ENCODE peak calls at places on chromosomes 11 and 22, in five cellular contexts. K is cardiac fibroblast; I is astrocyte of the spinal cord; L is CD8-positive, alpha-beta T cell; M is psoas muscle. B is an unnamed sample.

GRCh38 chr11:84289381-84289906 is 1003.3 kb upstream of the CCDC90B start:
- DNase-seq in K (peak), I (peak), L (no peak), M (no peak), B (peak)

GRCh38 chr11:7899418-7899817 is 31.6 kb downstream of the OR10A6 start:
- DNase-seq in K (no peak), I (no peak), L (no peak), M (no peak), B (no peak)

GRCh38 chr11:116432301-116432700 is 340.5 kb downstream of the BUD13 start:
- DNase-seq in K (no peak), I (no peak), L (no peak), M (no peak), B (no peak)

GRCh38 chr11:111836766-111837165 is 34.6 kb downstream of the ALG9 start:
- DNase-seq in K (peak), I (peak), L (no peak), M (no peak), B (no peak)

GRCh38 chr11:117829369-117829725 is 4.8 kb upstream of the FXYD2 start:
- DNase-seq in K (no peak), I (no peak), L (no peak), M (no peak), B (no peak)

GRCh38 chr22:38756631-38757463 is 1.0 kb upstream of the SUN2 start:
- DNase-seq in K (no peak), I (no peak), L (no peak), M (no peak), B (no peak)

GRCh38 chr11:117828641-117829368 is 4.3 kb upstream of the FXYD2 start:
- DNase-seq in K (peak), I (peak), L (peak), M (peak), B (no peak)

GRCh38 chr22:16568425-16568758 is 24.2 kb downstream of the CCT8L2 start:
- DNase-seq in K (no peak), I (no peak), L (no peak), M (no peak), B (no peak)

GRCh38 chr11:71548716-71549151 is 514 bp downstream of the KRTAP5-9 start:
- DNase-seq in K (no peak), I (no peak), L (no peak), M (no peak), B (no peak)

GRCh38 chr11:64044730-64045386 is 9.1 kb downstream of the FLRT1 start:
- DNase-seq in K (no peak), I (no peak), L (no peak), M (no peak), B (no peak)

GRCh38 chr22:50191041-50191740 is 5.5 kb downstream of the TRABD start:
- DNase-seq in K (peak), I (no peak), L (peak), M (peak), B (peak)
- H3K4me3 ChIP-seq in K (peak), I (peak), L (peak), M (peak), B (peak)

DNA sequence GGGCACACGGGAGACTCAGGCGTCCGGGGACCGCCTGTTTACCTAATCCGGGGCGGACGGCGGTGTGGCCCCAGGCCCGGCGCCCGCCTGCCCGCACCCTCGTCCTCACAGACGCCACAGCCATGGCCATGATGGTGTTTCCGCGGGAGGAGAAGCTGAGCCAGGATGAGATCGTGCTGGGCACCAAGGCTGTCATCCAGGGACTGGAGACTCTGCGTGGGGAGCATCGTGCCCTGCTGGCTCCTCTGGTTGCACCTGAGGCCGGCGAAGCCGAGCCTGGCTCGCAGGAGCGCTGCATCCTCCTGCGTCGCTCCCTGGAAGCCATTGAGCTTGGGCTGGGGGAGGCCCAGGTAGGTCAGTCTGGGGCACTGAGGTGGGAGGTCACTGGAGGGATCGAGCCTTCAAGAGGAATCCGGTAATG is 10.0 kb upstream of the RAB1B start:
- DNase-seq in K (no peak), I (no peak), L (no peak), M (no peak), B (no peak)
- TF ChIP-seq CTCF in K (no peak), I (no peak), L (no peak), M (no peak), B (no peak)

GRCh38 chr22:20979243-20979809 is 2.8 kb upstream of the LZTR1 start:
- DNase-seq in K (peak), I (peak), L (peak), M (peak), B (no peak)
- H3K4me3 ChIP-seq in K (peak), I (peak), L (no peak), M (peak), B (no peak)

GRCh38 chr11:36792870-36793541 is 195.0 kb upstream of the RAG2 start:
- DNase-seq in K (no peak), I (no peak), L (no peak), M (no peak), B (no peak)

GRCh38 chr11:36791957-36792356 is 193.9 kb upstream of the RAG2 start:
- DNase-seq in K (no peak), I (no peak), L (no peak), M (no peak), B (no peak)

GRCh38 chr11:36790450-36790849 is 192.4 kb upstream of the RAG2 start:
- DNase-seq in K (no peak), I (no peak), L (no peak), M (no peak), B (no peak)

GRCh38 chr11:36793542-36793926 is 195.5 kb upstream of the RAG2 start:
- DNase-seq in K (no peak), I (no peak), L (no peak), M (no peak), B (no peak)
- TF ChIP-seq CTCF in K (no peak), I (peak), L (no peak), M (no peak), B (no peak)

DNA sequence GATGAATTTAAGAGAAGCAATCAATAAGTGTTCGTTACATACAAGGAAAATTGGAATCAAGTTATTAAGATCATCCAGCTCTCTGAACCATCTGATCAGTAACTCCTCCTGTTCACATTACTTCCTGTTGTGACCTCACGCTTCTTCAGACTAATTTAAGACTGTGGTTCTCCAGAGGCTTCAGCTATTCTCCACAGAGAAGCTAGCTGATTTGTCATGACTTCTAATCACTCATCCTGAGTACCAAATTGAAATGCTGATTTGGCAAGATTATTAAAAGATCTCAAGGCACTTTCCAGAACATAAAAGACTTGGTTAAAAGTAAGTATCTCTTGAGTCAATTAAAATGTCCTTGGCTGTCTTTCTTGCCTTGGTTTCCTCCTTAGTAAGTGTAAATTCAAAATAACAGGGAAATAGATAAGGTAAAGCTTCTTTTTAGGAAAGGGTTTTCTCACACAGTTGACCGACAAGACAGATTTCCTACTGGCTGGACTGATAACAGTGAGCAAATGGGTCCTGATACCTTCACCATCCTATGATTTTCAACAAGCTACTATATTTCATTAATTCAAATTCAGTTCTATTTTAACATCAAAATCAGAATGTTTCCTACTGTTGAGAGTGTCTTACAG is 38.5 kb downstream of the GAB2 start:
- DNase-seq in K (no peak), I (no peak), L (no peak), M (no peak), B (no peak)
- H3K4me3 ChIP-seq in K (no peak), I (no peak), L (no peak), M (no peak), B (no peak)

GRCh38 chr11:75814686-75815344 is at the start of gene UVRAG:
- DNase-seq in K (peak), I (peak), L (peak), M (peak), B (peak)
- TF ChIP-seq CTCF in K (no peak), I (no peak), L (no peak), M (no peak), B (no peak)

DNA sequence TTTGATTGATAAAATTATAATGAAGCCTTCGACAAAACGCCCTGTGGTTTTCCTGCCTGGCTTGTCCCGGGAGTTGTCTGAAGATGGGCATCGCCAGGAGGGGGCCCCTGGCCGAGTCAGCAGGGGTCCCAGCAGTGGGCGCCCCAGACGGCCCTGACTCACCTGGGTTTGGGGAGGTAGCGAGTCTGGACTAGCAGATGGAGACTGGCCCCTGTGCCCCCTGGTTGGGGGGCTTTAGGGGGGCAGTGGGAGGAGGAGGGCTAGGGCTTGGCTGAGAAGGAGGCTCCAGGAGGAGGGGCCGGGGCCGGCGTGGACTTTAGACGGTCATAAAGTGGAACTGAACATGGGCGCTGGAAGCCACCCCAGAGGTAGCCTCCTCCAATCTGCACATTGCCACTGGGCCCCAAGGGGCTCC is 410 bp upstream of the LIF start:
- DNase-seq in K (no peak), I (no peak), L (no peak), M (no peak), B (no peak)
- H3K4me3 ChIP-seq in K (no peak), I (peak), L (peak), M (peak), B (no peak)

DNA sequence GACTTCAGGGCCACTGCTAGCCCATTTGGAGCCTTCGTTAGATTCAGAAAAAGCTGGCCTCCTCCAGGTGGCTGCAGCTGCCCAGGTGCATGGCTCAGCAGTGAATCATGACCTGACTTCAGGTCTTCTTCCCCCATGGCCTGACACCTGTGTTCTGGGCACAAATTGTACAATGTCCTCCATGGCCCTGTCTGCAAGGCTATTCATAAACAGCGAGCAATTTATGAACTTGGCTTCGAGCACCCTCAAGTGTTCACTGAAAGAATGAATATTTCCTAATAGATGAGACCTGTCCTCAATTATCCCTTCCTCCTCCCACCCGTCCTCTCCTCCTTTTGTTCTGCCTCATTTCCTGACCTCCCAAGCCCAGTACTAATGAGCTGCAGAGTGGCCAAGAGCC is 12.2 kb upstream of the VPS37C start:
- DNase-seq in K (peak), I (no peak), L (no peak), M (no peak), B (no peak)
- TF ChIP-seq CTCF in K (no peak), I (no peak), L (no peak), M (peak), B (peak)

B was measured in GM12864.